ENCODE peak calls at places on chromosomes 5 and 9, in four cellular contexts. One of them, this sample, is unnamed.

GRCh38 chr5:177457239-177458121 is 10.9 kb downstream of the PRR7 start:
- DNase-seq in bronchial epithelial cell: peak; percentile 94
- DNase-seq in pancreas: peak; percentile 81
- DNase-seq in lung: peak; percentile 82
- DNase-seq in this sample: peak; percentile 77

GRCh38 chr9:16824545-16825041 is 45.9 kb downstream of the BNC2 start:
- DNase-seq in bronchial epithelial cell: peak; percentile 88
- DNase-seq in pancreas: no peak
- DNase-seq in lung: no peak
- DNase-seq in this sample: no peak

GRCh38 chr9:102185962-102186361 is 447.5 kb upstream of the GRIN3A start:
- DNase-seq in bronchial epithelial cell: no peak
- DNase-seq in pancreas: no peak
- DNase-seq in lung: no peak
- DNase-seq in this sample: no peak

GRCh38 chr9:120396926-120397325 is 183.0 kb downstream of the CDK5RAP2 start:
- DNase-seq in bronchial epithelial cell: no peak
- DNase-seq in pancreas: no peak
- DNase-seq in lung: no peak
- DNase-seq in this sample: no peak

GRCh38 chr5:80082731-80083114 is 47.6 kb downstream of the THBS4 start:
- DNase-seq in bronchial epithelial cell: no peak
- DNase-seq in pancreas: peak; percentile 56
- DNase-seq in lung: peak; percentile 71
- DNase-seq in this sample: peak; percentile 54

GRCh38 chr5:180606215-180606785 is 15.0 kb upstream of the SCGB3A1 start:
- DNase-seq in bronchial epithelial cell: no peak
- DNase-seq in pancreas: no peak
- DNase-seq in lung: no peak
- DNase-seq in this sample: no peak

GRCh38 chr5:39080597-39081204 is 6.5 kb upstream of the RICTOR start:
- DNase-seq in bronchial epithelial cell: peak; percentile 67
- DNase-seq in pancreas: peak; percentile 40
- DNase-seq in lung: peak; percentile 62
- DNase-seq in this sample: no peak

GRCh38 chr5:95720094-95720793 is 10.9 kb upstream of the RHOBTB3 start:
- DNase-seq in bronchial epithelial cell: no peak
- DNase-seq in pancreas: no peak
- DNase-seq in lung: no peak
- DNase-seq in this sample: no peak

GRCh38 chr5:34791761-34792244 is 47.2 kb upstream of the TTC23L start:
- DNase-seq in bronchial epithelial cell: no peak
- DNase-seq in pancreas: no peak
- DNase-seq in lung: no peak
- DNase-seq in this sample: no peak

GRCh38 chr9:137365056-137365455 is 57.9 kb downstream of the EXD3 start:
- DNase-seq in bronchial epithelial cell: no peak
- DNase-seq in pancreas: no peak
- DNase-seq in lung: no peak
- DNase-seq in this sample: no peak

GRCh38 chr5:179870403-179870903 is 11.8 kb upstream of the MRNIP start:
- DNase-seq in bronchial epithelial cell: no peak
- DNase-seq in pancreas: peak; percentile 66
- DNase-seq in lung: peak; percentile 53
- DNase-seq in this sample: no peak

GRCh38 chr5:152246401-152246800 is 158.7 kb downstream of the NMUR2 start:
- DNase-seq in bronchial epithelial cell: peak; percentile 20
- DNase-seq in pancreas: no peak
- DNase-seq in lung: no peak
- DNase-seq in this sample: no peak

GRCh38 chr9:19441730-19442129 is 32.9 kb downstream of the ACER2 start:
- DNase-seq in bronchial epithelial cell: no peak
- DNase-seq in pancreas: no peak
- DNase-seq in lung: no peak
- DNase-seq in this sample: no peak

GRCh38 chr9:120918931-120919638 is 7.5 kb downstream of the TRAF1 start:
- DNase-seq in bronchial epithelial cell: no peak
- DNase-seq in pancreas: no peak
- DNase-seq in lung: no peak
- DNase-seq in this sample: no peak

GRCh38 chr5:109907751-109908150 is 218.0 kb downstream of the MAN2A1 start:
- DNase-seq in bronchial epithelial cell: peak; percentile 22
- DNase-seq in pancreas: no peak
- DNase-seq in lung: no peak
- DNase-seq in this sample: no peak

GRCh38 chr5:109905906-109906305 is 216.2 kb downstream of the MAN2A1 start:
- DNase-seq in bronchial epithelial cell: peak; percentile 15
- DNase-seq in pancreas: no peak
- DNase-seq in lung: no peak
- DNase-seq in this sample: no peak

GRCh38 chr5:109910874-109911273 is 221.1 kb downstream of the MAN2A1 start:
- DNase-seq in bronchial epithelial cell: no peak
- DNase-seq in pancreas: no peak
- DNase-seq in lung: no peak
- DNase-seq in this sample: no peak

GRCh38 chr5:109903061-109903460 is 213.3 kb downstream of the MAN2A1 start:
- DNase-seq in bronchial epithelial cell: no peak
- DNase-seq in pancreas: no peak
- DNase-seq in lung: no peak
- DNase-seq in this sample: no peak

GRCh38 chr5:109907189-109907588 is 217.5 kb downstream of the MAN2A1 start:
- DNase-seq in bronchial epithelial cell: no peak
- DNase-seq in pancreas: no peak
- DNase-seq in lung: no peak
- DNase-seq in this sample: no peak
- H3K4me3 ChIP-seq in bronchial epithelial cell: no peak overlapping the region
- H3K4me3 ChIP-seq in pancreas: no peak overlapping the region
- H3K4me3 ChIP-seq in lung: no peak overlapping the region
- H3K4me3 ChIP-seq in this sample: no peak overlapping the region

DNA sequence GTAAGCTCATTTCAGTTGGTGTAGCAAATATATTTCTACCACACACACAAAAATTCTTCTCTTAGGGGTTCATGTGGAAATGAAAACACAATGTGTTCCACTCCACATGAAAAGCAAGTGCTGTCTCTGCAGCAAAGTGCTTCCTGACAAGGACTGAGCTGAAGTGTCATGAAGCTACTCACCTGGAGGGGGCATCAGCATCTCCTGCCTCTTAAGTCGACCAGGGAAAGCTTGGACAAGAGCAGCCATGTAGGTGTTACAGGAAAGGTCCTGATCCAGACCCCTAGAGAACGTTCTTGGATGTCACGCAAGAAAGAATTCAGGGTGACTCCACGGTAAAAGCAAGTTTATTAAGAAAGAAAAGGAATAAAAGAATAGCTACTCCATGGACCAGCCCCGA is 62.8 kb downstream of the SV2C start:
- DNase-seq in bronchial epithelial cell: peak; percentile 26
- DNase-seq in pancreas: no peak
- DNase-seq in lung: no peak
- DNase-seq in this sample: no peak
- TF ChIP-seq CTCF in bronchial epithelial cell: peak; percentile 19
- TF ChIP-seq CTCF in pancreas: no peak
- TF ChIP-seq CTCF in lung: no peak
- TF ChIP-seq CTCF in this sample: peak; percentile 64

GRCh38 chr5:174693697-174694400 is 30.5 kb upstream of the MSX2 start:
- DNase-seq in bronchial epithelial cell: peak; percentile 5
- DNase-seq in pancreas: peak; percentile 72
- DNase-seq in lung: peak; percentile 41
- DNase-seq in this sample: no peak
- H3K27me3 ChIP-seq in bronchial epithelial cell: peaks cover 8% of the 10 kb centered on the region
- H3K27me3 ChIP-seq in pancreas: peaks cover 55% of the 10 kb centered on the region
- H3K27me3 ChIP-seq in lung: peaks cover 4% of the 10 kb centered on the region
- H3K27me3 ChIP-seq in this sample: peaks cover 1% of the 10 kb centered on the region

DNA sequence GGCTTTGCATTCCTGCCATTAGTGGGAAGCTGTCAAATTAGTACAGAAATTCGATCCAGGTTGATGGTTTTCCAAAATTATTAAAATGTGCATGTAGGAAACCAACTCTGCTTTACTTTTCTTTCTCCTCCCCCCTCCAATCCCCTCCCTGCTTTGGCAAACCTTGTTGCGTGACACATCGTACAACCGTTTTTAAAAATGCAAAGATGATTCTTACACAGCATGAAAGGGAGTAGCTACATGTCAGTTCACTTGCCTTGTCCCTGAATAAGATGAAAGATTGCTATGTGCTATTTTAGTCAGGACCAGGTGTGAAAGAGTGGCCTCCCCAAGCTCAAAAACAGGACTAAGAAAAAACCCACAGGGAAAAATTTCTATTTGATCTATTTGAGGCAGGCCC is 11.7 kb downstream of the SNCAIP start:
- DNase-seq in bronchial epithelial cell: no peak
- DNase-seq in pancreas: no peak
- DNase-seq in lung: no peak
- DNase-seq in this sample: no peak
- H3K4me3 ChIP-seq in bronchial epithelial cell: no peak overlapping the region
- H3K4me3 ChIP-seq in pancreas: no peak overlapping the region
- H3K4me3 ChIP-seq in lung: no peak overlapping the region
- H3K4me3 ChIP-seq in this sample: no peak overlapping the region

DNA sequence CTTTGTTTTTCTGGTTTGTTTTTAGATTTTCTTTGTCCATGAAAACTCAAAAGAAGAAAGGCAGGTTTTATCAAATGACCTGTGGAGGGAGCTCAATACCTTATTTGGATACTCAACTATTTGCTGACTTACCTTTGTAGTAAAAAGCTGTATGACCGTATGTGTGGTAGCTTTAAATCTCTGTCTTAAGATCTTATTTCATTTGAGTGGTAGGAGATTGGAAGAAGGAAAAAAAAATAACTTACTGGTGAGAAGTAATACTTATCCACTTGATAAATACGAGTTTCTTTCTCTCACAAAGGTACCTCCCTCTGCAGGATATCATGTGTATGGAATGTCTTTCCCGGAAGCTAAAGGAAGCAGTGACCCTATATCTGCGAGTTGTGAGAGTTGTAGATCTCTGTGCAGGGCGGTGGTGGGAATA is 15.0 kb downstream of the FBXO38 start:
- DNase-seq in bronchial epithelial cell: peak; percentile 40
- DNase-seq in pancreas: no peak
- DNase-seq in lung: no peak
- DNase-seq in this sample: no peak
- TF ChIP-seq CTCF in bronchial epithelial cell: no peak
- TF ChIP-seq CTCF in pancreas: no peak
- TF ChIP-seq CTCF in lung: no peak
- TF ChIP-seq CTCF in this sample: no peak

GRCh38 chr5:2741946-2742345 is 9.5 kb downstream of the IRX2 start:
- DNase-seq in bronchial epithelial cell: no peak
- DNase-seq in pancreas: no peak
- DNase-seq in lung: peak; percentile 22
- DNase-seq in this sample: no peak
- H3K27me3 ChIP-seq in bronchial epithelial cell: no peaks in the 10 kb centered on the region
- H3K27me3 ChIP-seq in pancreas: peaks cover 56% of the 10 kb centered on the region
- H3K27me3 ChIP-seq in lung: peaks cover 5% of the 10 kb centered on the region
- H3K27me3 ChIP-seq in this sample: no peaks in the 10 kb centered on the region

GRCh38 chr9:136242248-136242647 is 3.4 kb downstream of the QSOX2 start:
- DNase-seq in bronchial epithelial cell: no peak
- DNase-seq in pancreas: no peak
- DNase-seq in lung: no peak
- DNase-seq in this sample: no peak
- H3K4me3 ChIP-seq in bronchial epithelial cell: no peak overlapping the region
- H3K4me3 ChIP-seq in pancreas: no peak overlapping the region
- H3K4me3 ChIP-seq in lung: no peak overlapping the region
- H3K4me3 ChIP-seq in this sample: no peak overlapping the region

GRCh38 chr5:92886751-92887150 is 694.3 kb downstream of the NR2F1-AS1 start:
- DNase-seq in bronchial epithelial cell: no peak
- DNase-seq in pancreas: no peak
- DNase-seq in lung: no peak
- DNase-seq in this sample: no peak

GRCh38 chr5:92887254-92887653 is 693.8 kb downstream of the NR2F1-AS1 start:
- DNase-seq in bronchial epithelial cell: no peak
- DNase-seq in pancreas: no peak
- DNase-seq in lung: no peak
- DNase-seq in this sample: no peak

GRCh38 chr5:92889140-92889539 is 691.9 kb downstream of the NR2F1-AS1 start:
- DNase-seq in bronchial epithelial cell: no peak
- DNase-seq in pancreas: no peak
- DNase-seq in lung: no peak
- DNase-seq in this sample: no peak

GRCh38 chr5:92885950-92886349 is 695.1 kb downstream of the NR2F1-AS1 start:
- DNase-seq in bronchial epithelial cell: no peak
- DNase-seq in pancreas: no peak
- DNase-seq in lung: no peak
- DNase-seq in this sample: no peak

GRCh38 chr5:92884464-92884863 is 696.6 kb downstream of the NR2F1-AS1 start:
- DNase-seq in bronchial epithelial cell: no peak
- DNase-seq in pancreas: no peak
- DNase-seq in lung: no peak
- DNase-seq in this sample: no peak
- TF ChIP-seq CTCF in bronchial epithelial cell: no peak
- TF ChIP-seq CTCF in pancreas: no peak
- TF ChIP-seq CTCF in lung: no peak
- TF ChIP-seq CTCF in this sample: no peak

GRCh38 chr9:36995927-36996471 is 38.1 kb downstream of the PAX5 start:
- DNase-seq in bronchial epithelial cell: peak; percentile 42
- DNase-seq in pancreas: peak; percentile 69
- DNase-seq in lung: no peak
- DNase-seq in this sample: peak; percentile 86
- H3K27me3 ChIP-seq in bronchial epithelial cell: peaks cover 3% of the 10 kb centered on the region
- H3K27me3 ChIP-seq in pancreas: no peaks in the 10 kb centered on the region
- H3K27me3 ChIP-seq in lung: peaks cover 11% of the 10 kb centered on the region
- H3K27me3 ChIP-seq in this sample: no peaks in the 10 kb centered on the region